ENCODE peak calls at places on chromosomes 16 and 17, in eight cellular contexts. P, Z, Y, W, D, I, O and N are unnamed samples.

GRCh38 chr17:38543403-38544174 is 62.2 kb downstream of the SRCIN1 start:
- DNase-seq in P (no peak), Z (no peak), Y (no peak), W (no peak), D (no peak), I (no peak), O (no peak), N (no peak)

GRCh38 chr17:59074494-59074893 is 32.2 kb downstream of the TRIM37 start:
- DNase-seq in P (no peak), Z (no peak), Y (peak), W (no peak), D (no peak), I (no peak), O (no peak), N (no peak)

GRCh38 chr16:82960923-82961322 is 334.2 kb downstream of the CDH13 start:
- DNase-seq in P (no peak), Z (no peak), Y (no peak), W (no peak), D (no peak), I (no peak), O (no peak), N (no peak)

GRCh38 chr16:89378947-89379771 is 111.2 kb downstream of the ANKRD11 start:
- DNase-seq in P (no peak), Z (no peak), Y (no peak), W (no peak), D (no peak), I (no peak), O (no peak), N (peak)

GRCh38 chr16:68781784-68782183 is 44.7 kb downstream of the CDH1 start:
- DNase-seq in P (no peak), Z (no peak), Y (no peak), W (no peak), D (no peak), I (no peak), O (no peak), N (no peak)

GRCh38 chr17:82389379-82389778 is 17.8 kb downstream of the UTS2R start:
- DNase-seq in P (no peak), Z (no peak), Y (no peak), W (no peak), D (no peak), I (no peak), O (no peak), N (no peak)

GRCh38 chr16:84308120-84308519 is 13.4 kb downstream of the WFDC1 start:
- DNase-seq in P (peak), Z (peak), Y (peak), W (peak), D (peak), I (no peak), O (no peak), N (peak)

GRCh38 chr17:65163990-65164495 is 26.9 kb downstream of the RGS9 start:
- DNase-seq in P (peak), Z (peak), Y (peak), W (peak), D (no peak), I (no peak), O (peak), N (peak)

GRCh38 chr16:85446846-85447656 is 166.1 kb upstream of the GSE1 start:
- DNase-seq in P (peak), Z (peak), Y (no peak), W (no peak), D (no peak), I (no peak), O (no peak), N (peak)

GRCh38 chr16:23962001-23962400 is 126.2 kb downstream of the PRKCB start:
- DNase-seq in P (no peak), Z (no peak), Y (no peak), W (peak), D (no peak), I (no peak), O (no peak), N (no peak)

GRCh38 chr16:15996432-15997109 is 47.2 kb downstream of the ABCC1 start:
- DNase-seq in P (peak), Z (no peak), Y (peak), W (no peak), D (no peak), I (peak), O (no peak), N (no peak)

GRCh38 chr16:10851512-10851911 is 25.5 kb upstream of the CIITA start:
- DNase-seq in P (no peak), Z (no peak), Y (no peak), W (no peak), D (no peak), I (no peak), O (no peak), N (no peak)

GRCh38 chr16:66409156-66409555 is 17.9 kb upstream of the BEAN1 start:
- DNase-seq in P (no peak), Z (no peak), Y (peak), W (no peak), D (no peak), I (no peak), O (no peak), N (no peak)

GRCh38 chr17:78256705-78257559 is 25.5 kb downstream of the TMEM235 start:
- DNase-seq in P (no peak), Z (no peak), Y (no peak), W (no peak), D (no peak), I (no peak), O (no peak), N (no peak)

GRCh38 chr16:82156761-82157654 is 13.0 kb downstream of the MPHOSPH6 start:
- DNase-seq in P (no peak), Z (no peak), Y (no peak), W (no peak), D (no peak), I (no peak), O (no peak), N (no peak)

GRCh38 chr16:49460786-49461470 is 87.3 kb downstream of the C16orf78 start:
- DNase-seq in P (no peak), Z (no peak), Y (no peak), W (no peak), D (no peak), I (no peak), O (no peak), N (no peak)

GRCh38 chr17:75693500-75694481 is 26.7 kb downstream of the SAP30BP start:
- DNase-seq in P (peak), Z (no peak), Y (peak), W (no peak), D (peak), I (peak), O (no peak), N (no peak)

GRCh38 chr16:69324585-69325253 is 5.7 kb downstream of the PDF start:
- DNase-seq in P (no peak), Z (no peak), Y (no peak), W (no peak), D (no peak), I (no peak), O (no peak), N (no peak)

GRCh38 chr17:48729335-48730239 is 1.0 kb upstream of the HOXB13 start:
- DNase-seq in P (no peak), Z (no peak), Y (no peak), W (no peak), D (no peak), I (no peak), O (no peak), N (no peak)

GRCh38 chr16:74666010-74666421 is 661 bp downstream of the RFWD3 start:
- DNase-seq in P (no peak), Z (no peak), Y (no peak), W (no peak), D (no peak), I (no peak), O (no peak), N (no peak)

GRCh38 chr17:29949708-29950107 is 8.3 kb downstream of the EFCAB5 start:
- DNase-seq in P (no peak), Z (no peak), Y (no peak), W (no peak), D (no peak), I (no peak), O (no peak), N (no peak)

GRCh38 chr16:79088971-79089370 is 511.6 kb downstream of the MAF start:
- DNase-seq in P (no peak), Z (no peak), Y (no peak), W (no peak), D (no peak), I (no peak), O (no peak), N (no peak)

GRCh38 chr17:10305336-10306096 is 67.3 kb downstream of the MYH13 start:
- DNase-seq in P (no peak), Z (no peak), Y (no peak), W (no peak), D (no peak), I (no peak), O (no peak), N (no peak)

GRCh38 chr17:46194393-46195216 is 1.4 kb upstream of the KANSL1 start:
- DNase-seq in P (no peak), Z (peak), Y (no peak), W (peak), D (no peak), I (no peak), O (peak), N (peak)

GRCh38 chr16:68040506-68041288 is 17.6 kb downstream of the DUS2 start:
- DNase-seq in P (peak), Z (peak), Y (peak), W (peak), D (peak), I (peak), O (peak), N (peak)

GRCh38 chr16:80144191-80144590 is 396.6 kb upstream of the DYNLRB2 start:
- DNase-seq in P (no peak), Z (no peak), Y (no peak), W (no peak), D (no peak), I (no peak), O (no peak), N (no peak)

GRCh38 chr16:28925386-28926228 is 569 bp upstream of the RABEP2 start:
- DNase-seq in P (peak), Z (peak), Y (peak), W (peak), D (peak), I (peak), O (peak), N (peak)

GRCh38 chr17:80779961-80780380 is 211.7 kb upstream of the CHMP6 start:
- DNase-seq in P (peak), Z (no peak), Y (no peak), W (no peak), D (no peak), I (peak), O (no peak), N (no peak)

GRCh38 chr17:6677158-6677831 is 25.7 kb downstream of the C17orf100 start:
- DNase-seq in P (no peak), Z (no peak), Y (no peak), W (peak), D (no peak), I (no peak), O (no peak), N (no peak)

GRCh38 chr16:51888534-51888933 is 658.4 kb downstream of the TOX3 start:
- DNase-seq in P (no peak), Z (no peak), Y (no peak), W (no peak), D (no peak), I (no peak), O (no peak), N (no peak)

GRCh38 chr16:23948949-23949392 is 113.2 kb downstream of the PRKCB start:
- DNase-seq in P (peak), Z (no peak), Y (no peak), W (peak), D (no peak), I (no peak), O (peak), N (no peak)

GRCh38 chr17:74465378-74466110 is 890 bp upstream of the CD300A start:
- DNase-seq in P (no peak), Z (no peak), Y (no peak), W (no peak), D (no peak), I (no peak), O (no peak), N (no peak)

GRCh38 chr16:53922067-53922804 is 218.3 kb downstream of the FTO start:
- DNase-seq in P (no peak), Z (no peak), Y (no peak), W (no peak), D (no peak), I (no peak), O (no peak), N (no peak)